ENCODE peak calls at places on chromosomes 7 and 10, in eight cellular contexts. One of them, this sample, is unnamed.
A peak's percentile ranks its signal among the peaks of the same experiment; 100 is the strongest.

GRCh38 chr10:47070541-47070940 is 159.3 kb downstream of the PTPN20 start:
- DNase-seq in LoVo: no peak
- DNase-seq in HFFc6: no peak
- DNase-seq in T-helper 2 cell: no peak
- DNase-seq in lower leg skin: no peak
- DNase-seq in activated CD4-positive, alpha-beta T cell treated with anti-CD3 and anti-CD28 coated beads, Interleukin-2, amount 50 U/mL, for 24 hours: no peak
- DNase-seq in neural crest cell: no peak
- DNase-seq in SHP77 treated with DMSO at 0.1 percent for 48 hours: no peak
- DNase-seq in this sample: no peak

GRCh38 chr7:115851291-115851690 is 179.3 kb downstream of the TFEC start:
- DNase-seq in lower leg skin: no peak
- DNase-seq in T-helper 2 cell: no peak
- DNase-seq in SHP77 treated with DMSO at 0.1 percent for 48 hours: peak; percentile 34
- DNase-seq in neural crest cell: no peak
- DNase-seq in activated CD4-positive, alpha-beta T cell treated with anti-CD3 and anti-CD28 coated beads, Interleukin-2, amount 50 U/mL, for 24 hours: no peak
- DNase-seq in LoVo: peak; percentile 49
- DNase-seq in HFFc6: peak; percentile 44
- DNase-seq in this sample: no peak

GRCh38 chr10:102024799-102025198 is 31.2 kb downstream of the ARMH3 start:
- DNase-seq in neural crest cell: no peak
- DNase-seq in lower leg skin: no peak
- DNase-seq in T-helper 2 cell: no peak
- DNase-seq in activated CD4-positive, alpha-beta T cell treated with anti-CD3 and anti-CD28 coated beads, Interleukin-2, amount 50 U/mL, for 24 hours: no peak
- DNase-seq in SHP77 treated with DMSO at 0.1 percent for 48 hours: no peak
- DNase-seq in LoVo: no peak
- DNase-seq in HFFc6: no peak
- DNase-seq in this sample: no peak

GRCh38 chr7:28726563-28726962 is 231.6 kb downstream of the TRIL start:
- DNase-seq in neural crest cell: no peak
- DNase-seq in lower leg skin: no peak
- DNase-seq in LoVo: no peak
- DNase-seq in HFFc6: no peak
- DNase-seq in activated CD4-positive, alpha-beta T cell treated with anti-CD3 and anti-CD28 coated beads, Interleukin-2, amount 50 U/mL, for 24 hours: no peak
- DNase-seq in T-helper 2 cell: no peak
- DNase-seq in SHP77 treated with DMSO at 0.1 percent for 48 hours: no peak
- DNase-seq in this sample: no peak

GRCh38 chr7:6375346-6376101 is 72.2 kb downstream of the DAGLB start:
- DNase-seq in LoVo: no peak
- DNase-seq in lower leg skin: no peak
- DNase-seq in SHP77 treated with DMSO at 0.1 percent for 48 hours: no peak
- DNase-seq in HFFc6: peak; percentile 33
- DNase-seq in neural crest cell: no peak
- DNase-seq in activated CD4-positive, alpha-beta T cell treated with anti-CD3 and anti-CD28 coated beads, Interleukin-2, amount 50 U/mL, for 24 hours: no peak
- DNase-seq in T-helper 2 cell: no peak
- DNase-seq in this sample: no peak

GRCh38 chr10:52187521-52188258 is 126.4 kb upstream of the DKK1 start:
- DNase-seq in activated CD4-positive, alpha-beta T cell treated with anti-CD3 and anti-CD28 coated beads, Interleukin-2, amount 50 U/mL, for 24 hours: no peak
- DNase-seq in SHP77 treated with DMSO at 0.1 percent for 48 hours: no peak
- DNase-seq in HFFc6: no peak
- DNase-seq in T-helper 2 cell: no peak
- DNase-seq in neural crest cell: no peak
- DNase-seq in LoVo: no peak
- DNase-seq in lower leg skin: no peak
- DNase-seq in this sample: no peak

GRCh38 chr10:102657451-102657850 is 13.2 kb downstream of the TRIM8 start:
- DNase-seq in neural crest cell: no peak
- DNase-seq in T-helper 2 cell: no peak
- DNase-seq in HFFc6: no peak
- DNase-seq in activated CD4-positive, alpha-beta T cell treated with anti-CD3 and anti-CD28 coated beads, Interleukin-2, amount 50 U/mL, for 24 hours: no peak
- DNase-seq in SHP77 treated with DMSO at 0.1 percent for 48 hours: no peak
- DNase-seq in lower leg skin: no peak
- DNase-seq in LoVo: no peak
- DNase-seq in this sample: no peak

GRCh38 chr7:141354251-141354650 is 197.0 kb upstream of the AGK start:
- DNase-seq in lower leg skin: no peak
- DNase-seq in activated CD4-positive, alpha-beta T cell treated with anti-CD3 and anti-CD28 coated beads, Interleukin-2, amount 50 U/mL, for 24 hours: no peak
- DNase-seq in HFFc6: peak; percentile 22
- DNase-seq in T-helper 2 cell: no peak
- DNase-seq in LoVo: no peak
- DNase-seq in SHP77 treated with DMSO at 0.1 percent for 48 hours: no peak
- DNase-seq in neural crest cell: no peak
- DNase-seq in this sample: no peak

GRCh38 chr7:38950309-38950708 is 27.4 kb upstream of the POU6F2 start:
- DNase-seq in LoVo: no peak
- DNase-seq in T-helper 2 cell: no peak
- DNase-seq in HFFc6: no peak
- DNase-seq in lower leg skin: no peak
- DNase-seq in neural crest cell: no peak
- DNase-seq in SHP77 treated with DMSO at 0.1 percent for 48 hours: no peak
- DNase-seq in activated CD4-positive, alpha-beta T cell treated with anti-CD3 and anti-CD28 coated beads, Interleukin-2, amount 50 U/mL, for 24 hours: no peak
- DNase-seq in this sample: no peak

GRCh38 chr7:134449596-134450194 is 9.2 kb downstream of the AKR1B1 start:
- DNase-seq in activated CD4-positive, alpha-beta T cell treated with anti-CD3 and anti-CD28 coated beads, Interleukin-2, amount 50 U/mL, for 24 hours: no peak
- DNase-seq in neural crest cell: no peak
- DNase-seq in lower leg skin: no peak
- DNase-seq in SHP77 treated with DMSO at 0.1 percent for 48 hours: no peak
- DNase-seq in LoVo: no peak
- DNase-seq in HFFc6: peak; percentile 39
- DNase-seq in T-helper 2 cell: no peak
- DNase-seq in this sample: no peak

GRCh38 chr7:55964802-55965470 is 551 bp downstream of the NIPSNAP2 start:
- DNase-seq in HFFc6: peak; percentile 25
- DNase-seq in SHP77 treated with DMSO at 0.1 percent for 48 hours: peak; percentile 55
- DNase-seq in activated CD4-positive, alpha-beta T cell treated with anti-CD3 and anti-CD28 coated beads, Interleukin-2, amount 50 U/mL, for 24 hours: peak; percentile 21
- DNase-seq in LoVo: peak; percentile 69
- DNase-seq in neural crest cell: peak; percentile 60
- DNase-seq in T-helper 2 cell: peak; percentile 27
- DNase-seq in lower leg skin: peak; percentile 94
- DNase-seq in this sample: peak; percentile 86

GRCh38 chr7:112147752-112148435 is 58.3 kb downstream of the DOCK4 start:
- DNase-seq in activated CD4-positive, alpha-beta T cell treated with anti-CD3 and anti-CD28 coated beads, Interleukin-2, amount 50 U/mL, for 24 hours: no peak
- DNase-seq in HFFc6: no peak
- DNase-seq in T-helper 2 cell: no peak
- DNase-seq in lower leg skin: no peak
- DNase-seq in LoVo: no peak
- DNase-seq in neural crest cell: no peak
- DNase-seq in SHP77 treated with DMSO at 0.1 percent for 48 hours: no peak
- DNase-seq in this sample: no peak

GRCh38 chr7:20783716-20784310 is 2.9 kb downstream of the SP8 start:
- DNase-seq in LoVo: no peak
- DNase-seq in activated CD4-positive, alpha-beta T cell treated with anti-CD3 and anti-CD28 coated beads, Interleukin-2, amount 50 U/mL, for 24 hours: no peak
- DNase-seq in T-helper 2 cell: no peak
- DNase-seq in HFFc6: no peak
- DNase-seq in SHP77 treated with DMSO at 0.1 percent for 48 hours: no peak
- DNase-seq in lower leg skin: peak; percentile 85
- DNase-seq in neural crest cell: no peak
- DNase-seq in this sample: no peak

GRCh38 chr10:122271076-122271475 is at the start of gene BTBD16:
- DNase-seq in HFFc6: no peak
- DNase-seq in neural crest cell: no peak
- DNase-seq in SHP77 treated with DMSO at 0.1 percent for 48 hours: no peak
- DNase-seq in LoVo: no peak
- DNase-seq in activated CD4-positive, alpha-beta T cell treated with anti-CD3 and anti-CD28 coated beads, Interleukin-2, amount 50 U/mL, for 24 hours: no peak
- DNase-seq in lower leg skin: peak; percentile 52
- DNase-seq in T-helper 2 cell: no peak
- DNase-seq in this sample: no peak

GRCh38 chr10:71957546-71958275 is 6.5 kb upstream of the CHST3 start:
- DNase-seq in neural crest cell: no peak
- DNase-seq in LoVo: no peak
- DNase-seq in SHP77 treated with DMSO at 0.1 percent for 48 hours: no peak
- DNase-seq in T-helper 2 cell: no peak
- DNase-seq in HFFc6: no peak
- DNase-seq in activated CD4-positive, alpha-beta T cell treated with anti-CD3 and anti-CD28 coated beads, Interleukin-2, amount 50 U/mL, for 24 hours: no peak
- DNase-seq in lower leg skin: peak; percentile 34
- DNase-seq in this sample: no peak

GRCh38 chr7:16891338-16891737 is 9.6 kb upstream of the AGR3 start:
- DNase-seq in neural crest cell: no peak
- DNase-seq in LoVo: peak; percentile 81
- DNase-seq in activated CD4-positive, alpha-beta T cell treated with anti-CD3 and anti-CD28 coated beads, Interleukin-2, amount 50 U/mL, for 24 hours: no peak
- DNase-seq in T-helper 2 cell: no peak
- DNase-seq in HFFc6: peak; percentile 61
- DNase-seq in lower leg skin: no peak
- DNase-seq in SHP77 treated with DMSO at 0.1 percent for 48 hours: peak; percentile 43
- DNase-seq in this sample: no peak

GRCh38 chr7:101238226-101239182 is 902 bp upstream of the CLDN15 start:
- DNase-seq in T-helper 2 cell: no peak
- DNase-seq in lower leg skin: no peak
- DNase-seq in SHP77 treated with DMSO at 0.1 percent for 48 hours: no peak
- DNase-seq in activated CD4-positive, alpha-beta T cell treated with anti-CD3 and anti-CD28 coated beads, Interleukin-2, amount 50 U/mL, for 24 hours: no peak
- DNase-seq in HFFc6: no peak
- DNase-seq in neural crest cell: no peak
- DNase-seq in LoVo: no peak
- DNase-seq in this sample: no peak

GRCh38 chr10:68272833-68273232 is 40.9 kb upstream of the ATOH7 start:
- DNase-seq in LoVo: no peak
- DNase-seq in HFFc6: no peak
- DNase-seq in T-helper 2 cell: no peak
- DNase-seq in neural crest cell: no peak
- DNase-seq in lower leg skin: no peak
- DNase-seq in SHP77 treated with DMSO at 0.1 percent for 48 hours: no peak
- DNase-seq in activated CD4-positive, alpha-beta T cell treated with anti-CD3 and anti-CD28 coated beads, Interleukin-2, amount 50 U/mL, for 24 hours: no peak
- DNase-seq in this sample: no peak

GRCh38 chr7:158824028-158824427 is 5.3 kb downstream of the ESYT2 start:
- DNase-seq in SHP77 treated with DMSO at 0.1 percent for 48 hours: no peak
- DNase-seq in activated CD4-positive, alpha-beta T cell treated with anti-CD3 and anti-CD28 coated beads, Interleukin-2, amount 50 U/mL, for 24 hours: no peak
- DNase-seq in LoVo: no peak
- DNase-seq in HFFc6: no peak
- DNase-seq in T-helper 2 cell: peak; percentile 39
- DNase-seq in neural crest cell: no peak
- DNase-seq in lower leg skin: no peak
- DNase-seq in this sample: no peak

GRCh38 chr7:5523052-5523711 is 99.5 kb upstream of the TNRC18 start:
- DNase-seq in HFFc6: no peak
- DNase-seq in activated CD4-positive, alpha-beta T cell treated with anti-CD3 and anti-CD28 coated beads, Interleukin-2, amount 50 U/mL, for 24 hours: no peak
- DNase-seq in LoVo: no peak
- DNase-seq in neural crest cell: peak; percentile 41
- DNase-seq in lower leg skin: no peak
- DNase-seq in SHP77 treated with DMSO at 0.1 percent for 48 hours: no peak
- DNase-seq in T-helper 2 cell: no peak
- DNase-seq in this sample: no peak

GRCh38 chr10:119550802-119551201 is 8.3 kb upstream of the RGS10 start:
- DNase-seq in neural crest cell: no peak
- DNase-seq in HFFc6: no peak
- DNase-seq in activated CD4-positive, alpha-beta T cell treated with anti-CD3 and anti-CD28 coated beads, Interleukin-2, amount 50 U/mL, for 24 hours: no peak
- DNase-seq in SHP77 treated with DMSO at 0.1 percent for 48 hours: no peak
- DNase-seq in T-helper 2 cell: no peak
- DNase-seq in LoVo: no peak
- DNase-seq in lower leg skin: no peak
- DNase-seq in this sample: peak; percentile 11

GRCh38 chr7:50418934-50419333 is 31.2 kb downstream of the FIGNL1 start:
- DNase-seq in lower leg skin: no peak
- DNase-seq in HFFc6: no peak
- DNase-seq in LoVo: no peak
- DNase-seq in SHP77 treated with DMSO at 0.1 percent for 48 hours: no peak
- DNase-seq in neural crest cell: no peak
- DNase-seq in activated CD4-positive, alpha-beta T cell treated with anti-CD3 and anti-CD28 coated beads, Interleukin-2, amount 50 U/mL, for 24 hours: no peak
- DNase-seq in T-helper 2 cell: no peak
- DNase-seq in this sample: no peak

GRCh38 chr7:94698275-94698674 is 42.3 kb upstream of the SGCE start:
- DNase-seq in HFFc6: peak; percentile 64
- DNase-seq in neural crest cell: no peak
- DNase-seq in activated CD4-positive, alpha-beta T cell treated with anti-CD3 and anti-CD28 coated beads, Interleukin-2, amount 50 U/mL, for 24 hours: no peak
- DNase-seq in SHP77 treated with DMSO at 0.1 percent for 48 hours: no peak
- DNase-seq in lower leg skin: no peak
- DNase-seq in LoVo: peak; percentile 42
- DNase-seq in T-helper 2 cell: no peak
- DNase-seq in this sample: no peak

GRCh38 chr7:111834367-111834766 is 272.1 kb upstream of the IMMP2L start:
- DNase-seq in lower leg skin: no peak
- DNase-seq in SHP77 treated with DMSO at 0.1 percent for 48 hours: no peak
- DNase-seq in neural crest cell: no peak
- DNase-seq in activated CD4-positive, alpha-beta T cell treated with anti-CD3 and anti-CD28 coated beads, Interleukin-2, amount 50 U/mL, for 24 hours: no peak
- DNase-seq in HFFc6: no peak
- DNase-seq in LoVo: no peak
- DNase-seq in T-helper 2 cell: no peak
- DNase-seq in this sample: no peak

GRCh38 chr7:35314354-35314753 is 60.5 kb upstream of the TBX20 start:
- DNase-seq in lower leg skin: no peak
- DNase-seq in SHP77 treated with DMSO at 0.1 percent for 48 hours: no peak
- DNase-seq in activated CD4-positive, alpha-beta T cell treated with anti-CD3 and anti-CD28 coated beads, Interleukin-2, amount 50 U/mL, for 24 hours: no peak
- DNase-seq in neural crest cell: no peak
- DNase-seq in T-helper 2 cell: no peak
- DNase-seq in LoVo: no peak
- DNase-seq in HFFc6: no peak
- DNase-seq in this sample: no peak

GRCh38 chr7:36547361-36547760 is 157.7 kb downstream of the ANLN start:
- DNase-seq in lower leg skin: no peak
- DNase-seq in activated CD4-positive, alpha-beta T cell treated with anti-CD3 and anti-CD28 coated beads, Interleukin-2, amount 50 U/mL, for 24 hours: no peak
- DNase-seq in T-helper 2 cell: no peak
- DNase-seq in neural crest cell: no peak
- DNase-seq in LoVo: no peak
- DNase-seq in HFFc6: no peak
- DNase-seq in SHP77 treated with DMSO at 0.1 percent for 48 hours: no peak
- DNase-seq in this sample: no peak

GRCh38 chr10:89516149-89516832 is 19.1 kb downstream of the SLC16A12 start:
- DNase-seq in LoVo: peak; percentile 34
- DNase-seq in HFFc6: peak; percentile 93
- DNase-seq in activated CD4-positive, alpha-beta T cell treated with anti-CD3 and anti-CD28 coated beads, Interleukin-2, amount 50 U/mL, for 24 hours: no peak
- DNase-seq in lower leg skin: no peak
- DNase-seq in neural crest cell: no peak
- DNase-seq in SHP77 treated with DMSO at 0.1 percent for 48 hours: peak; percentile 1
- DNase-seq in T-helper 2 cell: no peak
- DNase-seq in this sample: no peak

GRCh38 chr10:132510174-132510611 is 27.4 kb upstream of the INPP5A start:
- DNase-seq in neural crest cell: no peak
- DNase-seq in LoVo: no peak
- DNase-seq in HFFc6: no peak
- DNase-seq in activated CD4-positive, alpha-beta T cell treated with anti-CD3 and anti-CD28 coated beads, Interleukin-2, amount 50 U/mL, for 24 hours: no peak
- DNase-seq in T-helper 2 cell: no peak
- DNase-seq in SHP77 treated with DMSO at 0.1 percent for 48 hours: no peak
- DNase-seq in lower leg skin: no peak
- DNase-seq in this sample: no peak

GRCh38 chr10:60257767-60258428 is 131.8 kb downstream of the ANK3 start:
- DNase-seq in T-helper 2 cell: no peak
- DNase-seq in SHP77 treated with DMSO at 0.1 percent for 48 hours: no peak
- DNase-seq in HFFc6: no peak
- DNase-seq in lower leg skin: no peak
- DNase-seq in LoVo: no peak
- DNase-seq in activated CD4-positive, alpha-beta T cell treated with anti-CD3 and anti-CD28 coated beads, Interleukin-2, amount 50 U/mL, for 24 hours: no peak
- DNase-seq in neural crest cell: no peak
- DNase-seq in this sample: no peak

GRCh38 chr7:15821484-15822122 is 135.1 kb upstream of the MEOX2 start:
- DNase-seq in T-helper 2 cell: no peak
- DNase-seq in activated CD4-positive, alpha-beta T cell treated with anti-CD3 and anti-CD28 coated beads, Interleukin-2, amount 50 U/mL, for 24 hours: no peak
- DNase-seq in neural crest cell: no peak
- DNase-seq in lower leg skin: no peak
- DNase-seq in HFFc6: no peak
- DNase-seq in SHP77 treated with DMSO at 0.1 percent for 48 hours: no peak
- DNase-seq in LoVo: no peak
- DNase-seq in this sample: no peak